ENCODE peak calls at places on chromosomes 4 and X, in eight cellular contexts. G is uterus, J is stomach, K is fibroblast of mammary gland, W is lower leg skin, A is kidney, N is fibroblast of pulmonary artery, O is A549. Z is an unnamed sample.
A peak's percentile ranks its signal among the peaks of the same experiment; 100 is the strongest.

GRCh38 chr4:41216294-41217019 is 2.1 kb upstream of the APBB2 start:
- DNase-seq in W (peak; percentile 37), G (peak; percentile 80), K (peak; percentile 65), O (peak; percentile 87), A (peak; percentile 93), N (peak; percentile 76), J (peak; percentile 87), Z (peak; percentile 76)

GRCh38 chrX:5113128-5113527 is 1115.5 kb downstream of the NLGN4X start:
- DNase-seq in A (no peak), N (peak; percentile 1), O (peak; percentile 25), W (no peak), J (no peak), G (no peak), K (no peak), Z (no peak)

GRCh38 chrX:32644476-32644875 is 566.9 kb downstream of the DMD start:
- DNase-seq in N (no peak), K (no peak), O (no peak), A (no peak), G (no peak), J (no peak), W (no peak), Z (no peak)

GRCh38 chr4:1241466-1241935 is 7.4 kb downstream of the CTBP1 start:
- DNase-seq in J (no peak), A (peak; percentile 69), W (no peak), N (no peak), G (no peak), K (no peak), O (no peak), Z (no peak)

GRCh38 chr4:52370576-52370975 is 288.5 kb downstream of the USP46 start:
- DNase-seq in N (no peak), G (no peak), A (no peak), J (no peak), W (no peak), K (no peak), O (no peak), Z (no peak)

GRCh38 chr4:80878218-80878617 is 152.3 kb upstream of the BMP3 start:
- DNase-seq in N (peak; percentile 11), A (no peak), W (no peak), K (no peak), J (no peak), O (no peak), G (no peak), Z (peak; percentile 25)

GRCh38 chrX:139194571-139195280 is 335.8 kb upstream of the F9 start:
- DNase-seq in W (no peak), J (peak; percentile 71), N (no peak), O (no peak), K (no peak), G (no peak), A (peak; percentile 83), Z (peak; percentile 19)

GRCh38 chr4:152920768-152921167 is 15.4 kb upstream of the FHDC1 start:
- DNase-seq in O (peak; percentile 60), A (no peak), J (no peak), G (no peak), W (no peak), N (no peak), K (peak; percentile 59), Z (peak; percentile 13)

GRCh38 chrX:110156167-110156754 is 153.3 kb downstream of the TMEM164 start:
- DNase-seq in N (no peak), A (no peak), O (no peak), J (no peak), G (no peak), K (no peak), W (no peak), Z (peak; percentile 36)

GRCh38 chr4:16938641-16939040 is 40.2 kb upstream of the LDB2 start:
- DNase-seq in O (no peak), W (no peak), N (no peak), K (no peak), A (no peak), J (no peak), G (no peak), Z (no peak)

GRCh38 chrX:45710081-45710801 is 509.6 kb upstream of the DIPK2B start:
- DNase-seq in W (no peak), A (no peak), K (peak; percentile 99), N (peak; percentile 59), G (no peak), O (peak; percentile 25), J (no peak), Z (peak; percentile 84)

GRCh38 chr4:178633263-178633662 is 1191.0 kb upstream of the AGA start:
- DNase-seq in K (no peak), W (no peak), A (no peak), G (no peak), O (peak; percentile 9), J (no peak), N (no peak), Z (no peak)

GRCh38 chr4:168655182-168655581 is 158.3 kb downstream of the PALLD start:
- DNase-seq in K (no peak), O (no peak), A (no peak), N (no peak), J (no peak), G (no peak), W (no peak), Z (no peak)
- H3K4me3 ChIP-seq in K (no peak overlapping the region), O (no peak overlapping the region), A (peak overlapping the region; percentile 10), N (no peak overlapping the region), J (no peak overlapping the region), G (no peak overlapping the region), W (peak overlapping the region; percentile 6), Z (no peak overlapping the region)

GRCh38 chr4:113327513-113327912 is 278.1 kb downstream of the ANK2 start:
- DNase-seq in O (no peak), N (peak; percentile 33), J (no peak), G (peak; percentile 15), A (no peak), K (peak; percentile 70), W (peak; percentile 44), Z (peak; percentile 14)

GRCh38 chr4:113331811-113332210 is 282.4 kb downstream of the ANK2 start:
- DNase-seq in O (no peak), A (no peak), G (no peak), N (no peak), K (no peak), J (no peak), W (no peak), Z (no peak)

GRCh38 chr4:113325876-113326615 is 276.6 kb downstream of the ANK2 start:
- DNase-seq in W (no peak), N (no peak), K (peak; percentile 45), O (no peak), A (no peak), J (no peak), G (no peak), Z (no peak)

GRCh38 chr4:113330200-113330599 is 280.7 kb downstream of the ANK2 start:
- DNase-seq in J (no peak), A (no peak), O (no peak), G (no peak), N (no peak), K (no peak), W (no peak), Z (no peak)

GRCh38 chr4:113328514-113328913 is 279.1 kb downstream of the ANK2 start:
- DNase-seq in K (no peak), N (peak; percentile 16), O (peak; percentile 13), G (peak; percentile 16), J (no peak), A (no peak), W (no peak), Z (no peak)
- TF ChIP-seq CTCF in K (peak; percentile 32), N (peak; percentile 45), O (no peak), G (no peak), J (no peak), A (no peak), W (no peak), Z (peak; percentile 45)

GRCh38 chr4:7830747-7831146 is 108.9 kb downstream of the AFAP1 start:
- DNase-seq in O (no peak), W (no peak), G (no peak), N (no peak), A (no peak), K (no peak), J (no peak), Z (peak; percentile 39)

GRCh38 chr4:7829687-7830580 is 109.7 kb downstream of the AFAP1 start:
- DNase-seq in A (no peak), K (no peak), G (no peak), W (no peak), J (no peak), N (no peak), O (no peak), Z (no peak)

GRCh38 chr4:7828011-7828720 is 111.5 kb downstream of the AFAP1 start:
- DNase-seq in A (no peak), K (peak; percentile 100), J (peak; percentile 49), O (no peak), G (peak; percentile 95), N (peak; percentile 100), W (peak; percentile 82), Z (peak; percentile 99)

GRCh38 chr4:7827566-7827965 is 112.1 kb downstream of the AFAP1 start:
- DNase-seq in J (no peak), W (no peak), A (no peak), N (no peak), G (no peak), K (peak; percentile 54), O (no peak), Z (no peak)

GRCh38 chr4:7828926-7829325 is 110.7 kb downstream of the AFAP1 start:
- DNase-seq in K (peak; percentile 90), A (no peak), O (no peak), G (no peak), W (no peak), N (peak; percentile 79), J (no peak), Z (peak; percentile 60)
- H3K4me3 ChIP-seq in K (no peak overlapping the region), A (no peak overlapping the region), O (no peak overlapping the region), G (no peak overlapping the region), W (no peak overlapping the region), N (no peak overlapping the region), J (no peak overlapping the region), Z (no peak overlapping the region)

GRCh38 chrX:150405576-150405975 is 42.5 kb downstream of the MAMLD1 start:
- DNase-seq in G (peak; percentile 19), K (no peak), J (no peak), N (no peak), O (peak; percentile 11), W (no peak), A (no peak), Z (no peak)
- TF ChIP-seq CTCF in G (no peak), K (no peak), J (no peak), N (peak; percentile 9), O (no peak), W (no peak), A (no peak), Z (no peak)

GRCh38 chrX:48802089-48802812 is 384 bp downstream of the HDAC6 start:
- DNase-seq in O (peak; percentile 91), K (peak; percentile 75), A (peak; percentile 94), G (peak; percentile 88), W (peak; percentile 84), J (peak; percentile 86), N (peak; percentile 81), Z (peak; percentile 68)

GRCh38 chrX:48801281-48802088 is at the start of gene HDAC6:
- DNase-seq in W (peak; percentile 95), G (peak; percentile 97), K (peak; percentile 97), J (peak; percentile 97), N (peak; percentile 99), A (peak; percentile 99), O (peak; percentile 99), Z (peak; percentile 98)

GRCh38 chrX:48806088-48806487 is 4.2 kb downstream of the HDAC6 start:
- DNase-seq in A (no peak), O (peak; percentile 21), K (no peak), W (no peak), J (no peak), N (no peak), G (no peak), Z (no peak)

GRCh38 chrX:48800574-48801280 is 1.1 kb upstream of the HDAC6 start:
- DNase-seq in N (no peak), O (no peak), A (no peak), W (no peak), G (no peak), K (no peak), J (no peak), Z (no peak)

GRCh38 chrX:48802813-48803261 is 970 bp downstream of the HDAC6 start:
- DNase-seq in G (no peak), W (no peak), N (no peak), O (no peak), K (peak; percentile 3), J (no peak), A (no peak), Z (no peak)
- H3K4me3 ChIP-seq in G (peak overlapping the region; percentile 47), W (no peak overlapping the region), N (peak overlapping the region; percentile 72), O (peak overlapping the region; percentile 54), K (peak overlapping the region; percentile 74), J (peak overlapping the region; percentile 46), A (peak overlapping the region; percentile 68), Z (peak overlapping the region; percentile 76)

Z was measured in fibroblast of the aortic adventitia.